ENCODE peak calls at places on chromosome 7, in ten cellular contexts. N is foreskin fibroblast, U is heart right ventricle, L is GM23248, I is cardiac muscle cell, K is GM12865, R is endothelial cell of umbilical vein, S is esophagus squamous epithelium, J is psoas muscle, P is cardiac fibroblast. W is an unnamed sample.

GRCh38 chr7:130912086-130912909 is 178.3 kb upstream of the KLF14 start:
- DNase-seq in N (no peak), U (no peak), L (peak), I (peak), K (no peak), R (peak), S (no peak), J (no peak), P (peak), W (no peak)

GRCh38 chr7:135283959-135284638 is 50.5 kb downstream of the STRA8 start:
- DNase-seq in N (no peak), U (no peak), L (no peak), I (no peak), K (no peak), R (no peak), S (no peak), J (no peak), P (no peak), W (no peak)

GRCh38 chr7:140455743-140456142 is 23.6 kb downstream of the MKRN1 start:
- DNase-seq in N (no peak), U (no peak), L (no peak), I (no peak), K (no peak), R (no peak), S (no peak), J (no peak), P (no peak), W (no peak)

GRCh38 chr7:7491044-7491443 is 44.6 kb downstream of the COL28A1 start:
- DNase-seq in N (no peak), U (no peak), L (peak), I (no peak), K (no peak), R (no peak), S (no peak), J (no peak), P (no peak), W (no peak)

GRCh38 chr7:28957064-28957821 is 887 bp downstream of the TRIL start:
- DNase-seq in N (no peak), U (no peak), L (peak), I (peak), K (no peak), R (peak), S (no peak), J (peak), P (peak), W (peak)

GRCh38 chr7:107854989-107855388 is 36.0 kb upstream of the DLD start:
- DNase-seq in N (no peak), U (no peak), L (peak), I (peak), K (no peak), R (peak), S (no peak), J (no peak), P (peak), W (peak)

GRCh38 chr7:131627589-131628212 is 71.3 kb upstream of the PODXL start:
- DNase-seq in N (no peak), U (no peak), L (no peak), I (no peak), K (no peak), R (no peak), S (no peak), J (no peak), P (no peak), W (no peak)

GRCh38 chr7:67466109-67466508 is 469.5 kb downstream of the TYW1 start:
- DNase-seq in N (no peak), U (no peak), L (no peak), I (no peak), K (no peak), R (no peak), S (no peak), J (no peak), P (no peak), W (no peak)

GRCh38 chr7:114931656-114932011 is 9.7 kb downstream of the MDFIC start:
- DNase-seq in N (no peak), U (no peak), L (no peak), I (no peak), K (peak), R (no peak), S (no peak), J (no peak), P (no peak), W (no peak)

GRCh38 chr7:114921636-114922150 is at the start of gene MDFIC:
- DNase-seq in N (no peak), U (peak), L (no peak), I (peak), K (peak), R (peak), S (no peak), J (peak), P (no peak), W (peak)

GRCh38 chr7:27576360-27576944 is 86.2 kb downstream of the HIBADH start:
- DNase-seq in N (peak), U (no peak), L (peak), I (peak), K (peak), R (peak), S (no peak), J (no peak), P (peak), W (no peak)

GRCh38 chr7:29369909-29370488 is 175.4 kb downstream of the CHN2 start:
- DNase-seq in N (no peak), U (no peak), L (peak), I (peak), K (no peak), R (no peak), S (no peak), J (no peak), P (peak), W (no peak)

GRCh38 chr7:17095001-17095574 is 203.4 kb upstream of the AHR start:
- DNase-seq in N (peak), U (no peak), L (peak), I (peak), K (no peak), R (no peak), S (no peak), J (no peak), P (peak), W (peak)

GRCh38 chr7:95859434-95859833 is 87.1 kb downstream of the DYNC1I1 start:
- DNase-seq in N (no peak), U (no peak), L (peak), I (peak), K (no peak), R (no peak), S (no peak), J (no peak), P (peak), W (no peak)

GRCh38 chr7:23287612-23288011 is 11.5 kb upstream of the MALSU1 start:
- DNase-seq in N (no peak), U (no peak), L (no peak), I (no peak), K (no peak), R (no peak), S (no peak), J (no peak), P (no peak), W (no peak)

GRCh38 chr7:22348379-22348778 is 8.6 kb downstream of the RAPGEF5 start:
- DNase-seq in N (peak), U (no peak), L (peak), I (no peak), K (no peak), R (peak), S (no peak), J (no peak), P (no peak), W (no peak)

GRCh38 chr7:30791126-30791525 is 19.9 kb downstream of the MINDY4 start:
- DNase-seq in N (no peak), U (no peak), L (no peak), I (no peak), K (no peak), R (no peak), S (no peak), J (no peak), P (no peak), W (no peak)

GRCh38 chr7:102125127-102125561 is 161.5 kb upstream of the SH2B2 start:
- DNase-seq in N (peak), U (peak), L (peak), I (peak), K (peak), R (peak), S (no peak), J (peak), P (peak), W (peak)

GRCh38 chr7:57218196-57218716 is 86.0 kb upstream of the ZNF479 start:
- DNase-seq in N (no peak), U (no peak), L (no peak), I (no peak), K (no peak), R (no peak), S (no peak), J (no peak), P (no peak), W (no peak)

GRCh38 chr7:145957160-145957890 is 159.3 kb upstream of the CNTNAP2 start:
- DNase-seq in N (no peak), U (no peak), L (no peak), I (peak), K (no peak), R (no peak), S (no peak), J (no peak), P (no peak), W (no peak)

DNA sequence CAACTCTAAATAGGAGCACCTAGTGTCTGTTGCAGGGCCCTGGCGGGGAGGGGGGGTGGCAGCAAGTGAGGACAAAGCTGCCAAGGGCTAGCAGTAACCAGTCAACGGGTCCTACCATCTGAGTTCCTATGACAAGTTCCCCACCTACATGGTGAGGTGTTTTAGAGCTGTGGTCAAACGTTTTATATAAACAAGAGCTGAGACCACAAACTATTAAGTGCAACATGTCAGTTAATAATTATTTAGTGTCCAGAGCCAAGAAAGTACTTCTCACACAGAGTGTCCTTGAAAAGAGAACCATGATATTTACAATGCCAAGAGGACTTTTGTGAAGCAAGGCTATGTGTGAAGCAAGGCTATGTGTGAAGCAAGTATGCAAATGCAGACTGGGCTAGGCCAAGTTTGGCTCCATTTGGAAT is 434.7 kb downstream of the TNS3 start:
- DNase-seq in N (no peak), U (no peak), L (no peak), I (no peak), K (no peak), R (no peak), S (no peak), J (no peak), P (peak), W (no peak)
- H3K4me3 ChIP-seq in N (no peak), U (no peak), L (no peak), I (no peak), K (no peak), R (no peak), S (no peak), J (no peak), P (no peak), W (no peak)

GRCh38 chr7:44983742-44984477 is 5.1 kb upstream of the MYO1G start:
- DNase-seq in N (no peak), U (no peak), L (no peak), I (no peak), K (no peak), R (no peak), S (no peak), J (no peak), P (no peak), W (no peak)
- H3K4me3 ChIP-seq in N (no peak), U (no peak), L (no peak), I (no peak), K (peak), R (no peak), S (no peak), J (no peak), P (no peak), W (no peak)

GRCh38 chr7:149854611-149855367 is 16.6 kb downstream of the ZNF862 start:
- DNase-seq in N (peak), U (peak), L (peak), I (peak), K (no peak), R (no peak), S (no peak), J (no peak), P (peak), W (peak)
- H3K4me3 ChIP-seq in N (no peak), U (no peak), L (no peak), I (no peak), K (no peak), R (no peak), S (no peak), J (no peak), P (no peak), W (no peak)

GRCh38 chr7:45919231-45919825 is 1.7 kb downstream of the IGFBP3 start:
- DNase-seq in N (no peak), U (no peak), L (peak), I (no peak), K (no peak), R (no peak), S (no peak), J (no peak), P (no peak), W (no peak)
- H3K4me3 ChIP-seq in N (peak), U (peak), L (peak), I (no peak), K (no peak), R (no peak), S (no peak), J (peak), P (peak), W (no peak)

GRCh38 chr7:100048680-100049079 is 894 bp upstream of the ZSCAN21 start:
- DNase-seq in N (no peak), U (no peak), L (no peak), I (no peak), K (no peak), R (no peak), S (no peak), J (no peak), P (no peak), W (no peak)
- H3K4me3 ChIP-seq in N (no peak), U (peak), L (no peak), I (peak), K (no peak), R (no peak), S (no peak), J (peak), P (no peak), W (no peak)

GRCh38 chr7:95180-95862 is 97.0 kb upstream of the FAM20C start:
- DNase-seq in N (no peak), U (no peak), L (peak), I (peak), K (no peak), R (no peak), S (no peak), J (no peak), P (peak), W (no peak)

GRCh38 chr7:92159-92767 is 100.1 kb upstream of the FAM20C start:
- DNase-seq in N (no peak), U (no peak), L (no peak), I (no peak), K (no peak), R (no peak), S (no peak), J (no peak), P (no peak), W (no peak)

GRCh38 chr7:92888-93672 is 99.3 kb upstream of the FAM20C start:
- DNase-seq in N (no peak), U (no peak), L (no peak), I (no peak), K (no peak), R (no peak), S (no peak), J (no peak), P (no peak), W (no peak)

GRCh38 chr7:95863-96260 is 96.5 kb upstream of the FAM20C start:
- DNase-seq in N (no peak), U (no peak), L (no peak), I (no peak), K (no peak), R (no peak), S (no peak), J (no peak), P (peak), W (no peak)

DNA sequence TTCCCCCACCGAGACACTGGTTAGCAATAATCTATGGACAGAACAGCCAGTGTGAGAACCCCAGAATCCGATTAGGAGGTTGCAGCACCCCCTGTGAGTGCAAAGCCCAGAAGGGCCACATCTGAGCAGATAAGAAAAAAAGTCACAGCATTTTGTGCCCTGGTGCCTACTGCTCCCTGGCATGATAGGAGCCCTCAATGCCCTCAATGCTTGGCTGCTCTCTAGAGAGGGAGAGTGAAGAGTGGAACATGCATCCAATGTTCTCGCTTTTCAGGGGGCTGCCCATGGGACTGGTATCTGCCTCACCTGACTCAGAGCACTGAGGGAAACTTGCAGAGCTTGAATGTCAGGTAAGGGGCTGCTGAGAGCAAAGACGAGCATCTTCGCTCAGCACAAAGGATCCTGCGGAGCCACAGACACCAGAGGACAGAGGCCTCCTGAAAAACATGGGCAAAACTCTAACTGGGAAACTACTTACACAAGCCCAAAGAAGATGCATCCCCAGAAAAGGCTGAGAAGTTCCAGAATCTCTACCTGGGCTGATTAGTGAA is 98.0 kb upstream of the FAM20C start:
- DNase-seq in N (no peak), U (no peak), L (no peak), I (no peak), K (no peak), R (no peak), S (no peak), J (no peak), P (no peak), W (peak)
- H3K4me3 ChIP-seq in N (no peak), U (no peak), L (no peak), I (no peak), K (no peak), R (no peak), S (no peak), J (no peak), P (no peak), W (no peak)

GRCh38 chr7:134084488-134085144 is 42.5 kb upstream of the LRGUK start:
- DNase-seq in N (no peak), U (no peak), L (peak), I (no peak), K (peak), R (no peak), S (no peak), J (no peak), P (no peak), W (no peak)
- H3K4me3 ChIP-seq in N (no peak), U (no peak), L (no peak), I (no peak), K (no peak), R (no peak), S (no peak), J (no peak), P (no peak), W (no peak)